ENCODE peak calls at places on chromosome 16, in nine cellular contexts. One of them, this sample, is unnamed.

GRCh38 chr16:84577034-84577803 is 40.7 kb downstream of the COTL1 start:
- DNase-seq in mesothelial cell of epicardium: no peak
- DNase-seq in suprapubic skin: no peak
- DNase-seq in left ventricle myocardium inferior: no peak
- DNase-seq in bronchial epithelial cell: no peak
- DNase-seq in astrocyte of the spinal cord: no peak
- DNase-seq in upper lobe of right lung: no peak
- DNase-seq in omental fat pad: no peak
- DNase-seq in heart right ventricle: no peak
- DNase-seq in this sample: no peak

GRCh38 chr16:69088684-69089083 is 16.8 kb upstream of the HAS3 start:
- DNase-seq in left ventricle myocardium inferior: no peak
- DNase-seq in heart right ventricle: no peak
- DNase-seq in upper lobe of right lung: no peak
- DNase-seq in astrocyte of the spinal cord: no peak
- DNase-seq in suprapubic skin: no peak
- DNase-seq in omental fat pad: no peak
- DNase-seq in mesothelial cell of epicardium: no peak
- DNase-seq in bronchial epithelial cell: no peak
- DNase-seq in this sample: no peak

GRCh38 chr16:81597079-81597658 is 152.6 kb downstream of the CMIP start:
- DNase-seq in suprapubic skin: no peak
- DNase-seq in omental fat pad: no peak
- DNase-seq in heart right ventricle: no peak
- DNase-seq in bronchial epithelial cell: no peak
- DNase-seq in astrocyte of the spinal cord: no peak
- DNase-seq in upper lobe of right lung: no peak
- DNase-seq in left ventricle myocardium inferior: no peak
- DNase-seq in mesothelial cell of epicardium: no peak
- DNase-seq in this sample: no peak

GRCh38 chr16:525520-526180 is 1.9 kb upstream of the CAPN15 start:
- DNase-seq in heart right ventricle: no peak
- DNase-seq in suprapubic skin: no peak
- DNase-seq in astrocyte of the spinal cord: peak
- DNase-seq in bronchial epithelial cell: peak
- DNase-seq in upper lobe of right lung: no peak
- DNase-seq in omental fat pad: no peak
- DNase-seq in mesothelial cell of epicardium: no peak
- DNase-seq in left ventricle myocardium inferior: no peak
- DNase-seq in this sample: peak

GRCh38 chr16:59192551-59193199 is 458.6 kb upstream of the GOT2 start:
- DNase-seq in astrocyte of the spinal cord: peak
- DNase-seq in upper lobe of right lung: no peak
- DNase-seq in heart right ventricle: peak
- DNase-seq in omental fat pad: no peak
- DNase-seq in left ventricle myocardium inferior: no peak
- DNase-seq in bronchial epithelial cell: no peak
- DNase-seq in suprapubic skin: no peak
- DNase-seq in mesothelial cell of epicardium: no peak
- DNase-seq in this sample: no peak

GRCh38 chr16:2675714-2676113 is 6.6 kb upstream of the KCTD5 start:
- DNase-seq in upper lobe of right lung: no peak
- DNase-seq in astrocyte of the spinal cord: no peak
- DNase-seq in mesothelial cell of epicardium: no peak
- DNase-seq in heart right ventricle: no peak
- DNase-seq in omental fat pad: no peak
- DNase-seq in suprapubic skin: no peak
- DNase-seq in bronchial epithelial cell: no peak
- DNase-seq in left ventricle myocardium inferior: no peak
- DNase-seq in this sample: no peak

GRCh38 chr16:85172465-85173071 is 60.3 kb upstream of the CIBAR2 start:
- DNase-seq in bronchial epithelial cell: peak
- DNase-seq in upper lobe of right lung: no peak
- DNase-seq in suprapubic skin: no peak
- DNase-seq in heart right ventricle: no peak
- DNase-seq in omental fat pad: no peak
- DNase-seq in mesothelial cell of epicardium: no peak
- DNase-seq in astrocyte of the spinal cord: no peak
- DNase-seq in left ventricle myocardium inferior: no peak
- DNase-seq in this sample: peak

GRCh38 chr16:85583491-85584181 is 29.5 kb upstream of the GSE1 start:
- DNase-seq in omental fat pad: no peak
- DNase-seq in left ventricle myocardium inferior: no peak
- DNase-seq in mesothelial cell of epicardium: no peak
- DNase-seq in astrocyte of the spinal cord: peak
- DNase-seq in upper lobe of right lung: no peak
- DNase-seq in suprapubic skin: no peak
- DNase-seq in bronchial epithelial cell: no peak
- DNase-seq in heart right ventricle: no peak
- DNase-seq in this sample: peak

GRCh38 chr16:16907089-16907488 is 528.1 kb downstream of the NPIPA7 start:
- DNase-seq in upper lobe of right lung: no peak
- DNase-seq in suprapubic skin: no peak
- DNase-seq in heart right ventricle: no peak
- DNase-seq in left ventricle myocardium inferior: no peak
- DNase-seq in bronchial epithelial cell: no peak
- DNase-seq in astrocyte of the spinal cord: no peak
- DNase-seq in omental fat pad: no peak
- DNase-seq in mesothelial cell of epicardium: no peak
- DNase-seq in this sample: no peak

GRCh38 chr16:4260360-4260759 is 12.5 kb downstream of the TFAP4 start:
- DNase-seq in heart right ventricle: no peak
- DNase-seq in bronchial epithelial cell: peak
- DNase-seq in astrocyte of the spinal cord: no peak
- DNase-seq in omental fat pad: no peak
- DNase-seq in suprapubic skin: no peak
- DNase-seq in mesothelial cell of epicardium: no peak
- DNase-seq in upper lobe of right lung: peak
- DNase-seq in left ventricle myocardium inferior: no peak
- DNase-seq in this sample: no peak

GRCh38 chr16:79286646-79287423 is 313.7 kb downstream of the MAF start:
- DNase-seq in suprapubic skin: no peak
- DNase-seq in bronchial epithelial cell: no peak
- DNase-seq in upper lobe of right lung: peak
- DNase-seq in heart right ventricle: no peak
- DNase-seq in omental fat pad: no peak
- DNase-seq in astrocyte of the spinal cord: no peak
- DNase-seq in mesothelial cell of epicardium: no peak
- DNase-seq in left ventricle myocardium inferior: peak
- DNase-seq in this sample: no peak

GRCh38 chr16:84677017-84677803 is 22.6 kb upstream of the USP10 start:
- DNase-seq in suprapubic skin: no peak
- DNase-seq in heart right ventricle: no peak
- DNase-seq in upper lobe of right lung: peak
- DNase-seq in mesothelial cell of epicardium: no peak
- DNase-seq in astrocyte of the spinal cord: peak
- DNase-seq in bronchial epithelial cell: no peak
- DNase-seq in left ventricle myocardium inferior: no peak
- DNase-seq in omental fat pad: no peak
- DNase-seq in this sample: no peak

GRCh38 chr16:2856061-2856670 is 1.8 kb downstream of the PRSS22 start:
- DNase-seq in heart right ventricle: no peak
- DNase-seq in omental fat pad: no peak
- DNase-seq in mesothelial cell of epicardium: no peak
- DNase-seq in suprapubic skin: no peak
- DNase-seq in left ventricle myocardium inferior: no peak
- DNase-seq in upper lobe of right lung: no peak
- DNase-seq in astrocyte of the spinal cord: no peak
- DNase-seq in bronchial epithelial cell: no peak
- DNase-seq in this sample: no peak

GRCh38 chr16:22397459-22397858 is 23.0 kb upstream of the CDR2 start:
- DNase-seq in mesothelial cell of epicardium: no peak
- DNase-seq in omental fat pad: no peak
- DNase-seq in suprapubic skin: no peak
- DNase-seq in heart right ventricle: no peak
- DNase-seq in upper lobe of right lung: no peak
- DNase-seq in astrocyte of the spinal cord: peak
- DNase-seq in bronchial epithelial cell: peak
- DNase-seq in left ventricle myocardium inferior: no peak
- DNase-seq in this sample: peak

GRCh38 chr16:46932802-46933201 is 40.7 kb downstream of the DNAJA2 start:
- DNase-seq in left ventricle myocardium inferior: no peak
- DNase-seq in suprapubic skin: no peak
- DNase-seq in omental fat pad: no peak
- DNase-seq in astrocyte of the spinal cord: no peak
- DNase-seq in bronchial epithelial cell: no peak
- DNase-seq in upper lobe of right lung: no peak
- DNase-seq in mesothelial cell of epicardium: no peak
- DNase-seq in heart right ventricle: no peak
- DNase-seq in this sample: no peak

GRCh38 chr16:23986455-23986854 is 150.7 kb downstream of the PRKCB start:
- DNase-seq in suprapubic skin: no peak
- DNase-seq in mesothelial cell of epicardium: no peak
- DNase-seq in upper lobe of right lung: no peak
- DNase-seq in bronchial epithelial cell: no peak
- DNase-seq in astrocyte of the spinal cord: no peak
- DNase-seq in omental fat pad: no peak
- DNase-seq in heart right ventricle: no peak
- DNase-seq in left ventricle myocardium inferior: no peak
- DNase-seq in this sample: no peak

DNA sequence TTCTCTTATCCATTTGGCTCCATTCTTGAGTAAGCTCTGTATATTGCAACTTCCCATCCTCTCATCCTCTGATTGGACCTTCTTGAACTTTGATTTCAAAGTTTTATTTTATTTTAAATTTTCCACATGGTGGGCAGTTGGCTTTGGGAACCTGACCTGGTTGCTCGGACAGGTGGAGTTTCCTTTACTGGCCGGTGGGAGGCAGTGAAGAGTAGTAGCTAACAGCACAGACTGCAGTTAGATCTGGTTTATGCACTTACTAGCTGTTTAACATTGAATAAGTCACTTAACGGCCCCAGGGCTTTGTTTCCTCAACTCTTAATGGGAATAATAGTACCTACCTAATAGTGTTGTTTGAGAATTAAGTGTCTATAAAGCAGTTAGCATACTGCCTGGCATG is 92.8 kb downstream of the GPR139 start:
- DNase-seq in upper lobe of right lung: no peak
- DNase-seq in bronchial epithelial cell: no peak
- DNase-seq in left ventricle myocardium inferior: no peak
- DNase-seq in suprapubic skin: peak
- DNase-seq in astrocyte of the spinal cord: no peak
- DNase-seq in heart right ventricle: no peak
- DNase-seq in mesothelial cell of epicardium: no peak
- DNase-seq in omental fat pad: no peak
- DNase-seq in this sample: no peak
- TF ChIP-seq CTCF in upper lobe of right lung: peak
- TF ChIP-seq CTCF in bronchial epithelial cell: peak
- TF ChIP-seq CTCF in left ventricle myocardium inferior: no peak
- TF ChIP-seq CTCF in suprapubic skin: no peak
- TF ChIP-seq CTCF in astrocyte of the spinal cord: peak
- TF ChIP-seq CTCF in heart right ventricle: peak
- TF ChIP-seq CTCF in mesothelial cell of epicardium: peak
- TF ChIP-seq CTCF in omental fat pad: no peak
- TF ChIP-seq CTCF in this sample: peak

GRCh38 chr16:55035037-55035436 is 104.4 kb downstream of the IRX5 start:
- DNase-seq in bronchial epithelial cell: peak
- DNase-seq in upper lobe of right lung: no peak
- DNase-seq in heart right ventricle: no peak
- DNase-seq in suprapubic skin: peak
- DNase-seq in mesothelial cell of epicardium: peak
- DNase-seq in omental fat pad: no peak
- DNase-seq in astrocyte of the spinal cord: no peak
- DNase-seq in left ventricle myocardium inferior: no peak
- DNase-seq in this sample: no peak
- TF ChIP-seq CTCF in bronchial epithelial cell: peak
- TF ChIP-seq CTCF in upper lobe of right lung: peak
- TF ChIP-seq CTCF in heart right ventricle: peak
- TF ChIP-seq CTCF in suprapubic skin: no peak
- TF ChIP-seq CTCF in mesothelial cell of epicardium: peak
- TF ChIP-seq CTCF in omental fat pad: no peak
- TF ChIP-seq CTCF in astrocyte of the spinal cord: peak
- TF ChIP-seq CTCF in left ventricle myocardium inferior: peak
- TF ChIP-seq CTCF in this sample: peak

DNA sequence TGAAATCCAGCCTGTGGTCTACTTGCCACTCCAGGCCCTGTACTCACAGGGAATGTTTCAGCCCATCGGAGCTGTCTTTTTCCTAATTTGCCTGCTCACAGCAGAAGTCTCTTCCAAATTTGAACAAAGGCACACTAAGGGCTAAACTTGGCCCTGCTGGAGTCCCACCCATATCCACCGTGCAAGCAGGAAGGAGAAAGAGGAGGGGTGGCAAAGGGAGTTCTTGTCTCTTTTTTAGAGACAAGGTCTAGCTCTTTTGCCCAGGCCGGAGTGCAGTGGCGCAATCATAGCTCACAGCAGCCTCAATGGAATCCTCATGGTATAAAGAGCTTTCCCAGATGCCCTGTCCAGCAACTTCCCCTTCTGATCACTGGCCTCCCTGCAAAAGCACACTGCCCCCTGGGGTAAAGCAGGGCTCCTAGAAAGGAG is 2.7 kb upstream of the PRM1 start:
- DNase-seq in upper lobe of right lung: no peak
- DNase-seq in astrocyte of the spinal cord: no peak
- DNase-seq in bronchial epithelial cell: no peak
- DNase-seq in mesothelial cell of epicardium: no peak
- DNase-seq in heart right ventricle: no peak
- DNase-seq in left ventricle myocardium inferior: no peak
- DNase-seq in suprapubic skin: no peak
- DNase-seq in omental fat pad: no peak
- DNase-seq in this sample: no peak
- TF ChIP-seq CTCF in upper lobe of right lung: no peak
- TF ChIP-seq CTCF in astrocyte of the spinal cord: no peak
- TF ChIP-seq CTCF in bronchial epithelial cell: no peak
- TF ChIP-seq CTCF in mesothelial cell of epicardium: no peak
- TF ChIP-seq CTCF in heart right ventricle: no peak
- TF ChIP-seq CTCF in left ventricle myocardium inferior: no peak
- TF ChIP-seq CTCF in suprapubic skin: no peak
- TF ChIP-seq CTCF in omental fat pad: no peak
- TF ChIP-seq CTCF in this sample: peak

GRCh38 chr16:87664792-87665191 is 62.5 kb downstream of the JPH3 start:
- DNase-seq in omental fat pad: no peak
- DNase-seq in heart right ventricle: no peak
- DNase-seq in left ventricle myocardium inferior: no peak
- DNase-seq in upper lobe of right lung: no peak
- DNase-seq in suprapubic skin: no peak
- DNase-seq in bronchial epithelial cell: no peak
- DNase-seq in astrocyte of the spinal cord: no peak
- DNase-seq in mesothelial cell of epicardium: no peak
- DNase-seq in this sample: no peak

GRCh38 chr16:87662254-87663204 is 60.2 kb downstream of the JPH3 start:
- DNase-seq in astrocyte of the spinal cord: no peak
- DNase-seq in bronchial epithelial cell: no peak
- DNase-seq in upper lobe of right lung: no peak
- DNase-seq in suprapubic skin: no peak
- DNase-seq in mesothelial cell of epicardium: no peak
- DNase-seq in heart right ventricle: no peak
- DNase-seq in left ventricle myocardium inferior: no peak
- DNase-seq in omental fat pad: no peak
- DNase-seq in this sample: no peak

GRCh38 chr16:87666919-87667318 is 64.6 kb downstream of the JPH3 start:
- DNase-seq in mesothelial cell of epicardium: no peak
- DNase-seq in astrocyte of the spinal cord: no peak
- DNase-seq in left ventricle myocardium inferior: no peak
- DNase-seq in omental fat pad: no peak
- DNase-seq in heart right ventricle: no peak
- DNase-seq in bronchial epithelial cell: no peak
- DNase-seq in upper lobe of right lung: no peak
- DNase-seq in suprapubic skin: no peak
- DNase-seq in this sample: no peak

GRCh38 chr16:87667443-87667842 is 65.1 kb downstream of the JPH3 start:
- DNase-seq in suprapubic skin: no peak
- DNase-seq in astrocyte of the spinal cord: no peak
- DNase-seq in heart right ventricle: no peak
- DNase-seq in mesothelial cell of epicardium: no peak
- DNase-seq in omental fat pad: no peak
- DNase-seq in bronchial epithelial cell: no peak
- DNase-seq in left ventricle myocardium inferior: no peak
- DNase-seq in upper lobe of right lung: no peak
- DNase-seq in this sample: no peak

GRCh38 chr16:87665193-87665592 is 62.9 kb downstream of the JPH3 start:
- DNase-seq in suprapubic skin: no peak
- DNase-seq in upper lobe of right lung: no peak
- DNase-seq in omental fat pad: no peak
- DNase-seq in heart right ventricle: no peak
- DNase-seq in mesothelial cell of epicardium: no peak
- DNase-seq in astrocyte of the spinal cord: no peak
- DNase-seq in bronchial epithelial cell: no peak
- DNase-seq in left ventricle myocardium inferior: no peak
- DNase-seq in this sample: no peak
- TF ChIP-seq CTCF in suprapubic skin: no peak
- TF ChIP-seq CTCF in upper lobe of right lung: no peak
- TF ChIP-seq CTCF in omental fat pad: no peak
- TF ChIP-seq CTCF in heart right ventricle: no peak
- TF ChIP-seq CTCF in mesothelial cell of epicardium: no peak
- TF ChIP-seq CTCF in astrocyte of the spinal cord: no peak
- TF ChIP-seq CTCF in bronchial epithelial cell: no peak
- TF ChIP-seq CTCF in left ventricle myocardium inferior: no peak
- TF ChIP-seq CTCF in this sample: no peak